ENCODE peak calls at places on chromosomes 1 and 21, in nine cellular contexts. I is glutamatergic neuron, T is dorsolateral prefrontal cortex, E is HuH-7, N is glomerular endothelial cell, C is endothelial cell, Q is NCI-H2107, H is Ammon's horn, Z is EL. S is an unnamed sample.

GRCh38 chr1:30906631-30907389 is 1.7 kb downstream of the SDC3 start:
- DNase-seq in I (no peak), T (no peak), E (no peak), N (no peak), C (no peak), Q (no peak), H (no peak), Z (no peak), S (no peak)

GRCh38 chr1:55146781-55147180 is 68.4 kb downstream of the USP24 start:
- DNase-seq in I (no peak), T (no peak), E (no peak), N (no peak), C (no peak), Q (no peak), H (peak; percentile 36), Z (peak; percentile 11), S (no peak)

GRCh38 chr1:145782166-145783099 is 41.5 kb downstream of the RNF115 start:
- DNase-seq in I (no peak), T (no peak), E (no peak), N (peak; percentile 83), C (no peak), Q (no peak), H (no peak), Z (peak; percentile 88), S (peak; percentile 85)

GRCh38 chr1:183126528-183126927 is 59.5 kb upstream of the LAMC2 start:
- DNase-seq in I (no peak), T (no peak), E (no peak), N (no peak), C (no peak), Q (no peak), H (no peak), Z (no peak), S (peak; percentile 74)

GRCh38 chr1:244090645-244091044 is 39.6 kb downstream of the ZBTB18 start:
- DNase-seq in I (no peak), T (no peak), E (no peak), N (no peak), C (no peak), Q (no peak), H (no peak), Z (no peak), S (no peak)

GRCh38 chr21:46323227-46323709 is 402 bp downstream of the C21orf58 start:
- DNase-seq in I (peak; percentile 35), T (no peak), E (no peak), N (no peak), C (peak; percentile 32), Q (no peak), H (peak; percentile 23), Z (no peak), S (peak; percentile 34)

GRCh38 chr1:213303286-213303685 is 252.2 kb downstream of the RPS6KC1 start:
- DNase-seq in I (no peak), T (no peak), E (peak; percentile 43), N (no peak), C (no peak), Q (no peak), H (no peak), Z (peak; percentile 30), S (peak; percentile 71)

GRCh38 chr1:172658871-172659453 is at the start of gene FASLG:
- DNase-seq in I (no peak), T (no peak), E (no peak), N (no peak), C (no peak), Q (no peak), H (no peak), Z (no peak), S (no peak)

GRCh38 chr1:63127376-63127775 is 195.0 kb upstream of the FOXD3 start:
- DNase-seq in I (no peak), T (no peak), E (no peak), N (no peak), C (no peak), Q (no peak), H (no peak), Z (peak; percentile 2), S (peak; percentile 24)

GRCh38 chr1:32014937-32015363 is 1.3 kb downstream of the KHDRBS1 start:
- DNase-seq in I (no peak), T (no peak), E (no peak), N (no peak), C (no peak), Q (no peak), H (no peak), Z (no peak), S (peak; percentile 19)

GRCh38 chr1:229557913-229558414 is 543 bp downstream of the ABCB10 start:
- DNase-seq in I (peak; percentile 59), T (no peak), E (peak; percentile 67), N (no peak), C (peak; percentile 40), Q (no peak), H (peak; percentile 34), Z (peak; percentile 39), S (peak; percentile 75)

GRCh38 chr1:112247036-112247597 is 148.9 kb upstream of the CTTNBP2NL start:
- DNase-seq in I (no peak), T (no peak), E (no peak), N (no peak), C (no peak), Q (no peak), H (no peak), Z (no peak), S (no peak)

GRCh38 chr1:25668931-25669573 is 52.5 kb downstream of the MAN1C1 start:
- DNase-seq in I (no peak), T (no peak), E (no peak), N (no peak), C (no peak), Q (no peak), H (no peak), Z (no peak), S (no peak)

GRCh38 chr1:66539491-66539890 is 5.5 kb downstream of the SGIP1 start:
- DNase-seq in I (no peak), T (no peak), E (no peak), N (no peak), C (no peak), Q (no peak), H (no peak), Z (peak; percentile 41), S (no peak)

GRCh38 chr1:204405988-204406387 is 5.6 kb downstream of the PPP1R15B start:
- DNase-seq in I (no peak), T (no peak), E (no peak), N (no peak), C (no peak), Q (no peak), H (no peak), Z (no peak), S (no peak)

GRCh38 chr1:224873645-224874369 is 55.7 kb upstream of the DNAH14 start:
- DNase-seq in I (no peak), T (no peak), E (no peak), N (no peak), C (no peak), Q (no peak), H (peak; percentile 40), Z (peak; percentile 42), S (no peak)

GRCh38 chr1:230191079-230191478 is 124.0 kb downstream of the GALNT2 start:
- DNase-seq in I (no peak), T (peak; percentile 64), E (no peak), N (peak; percentile 73), C (no peak), Q (no peak), H (peak; percentile 80), Z (peak; percentile 67), S (peak; percentile 32)

GRCh38 chr1:33420870-33421775 is 9.8 kb downstream of the PHC2 start:
- DNase-seq in I (no peak), T (no peak), E (no peak), N (no peak), C (no peak), Q (no peak), H (no peak), Z (peak; percentile 72), S (peak; percentile 28)

GRCh38 chr1:93814059-93814794 is 64.8 kb downstream of the DNTTIP2 start:
- DNase-seq in I (peak; percentile 60), T (peak; percentile 73), E (peak; percentile 39), N (peak; percentile 88), C (peak; percentile 61), Q (peak; percentile 81), H (peak; percentile 90), Z (peak; percentile 81), S (peak; percentile 90)

GRCh38 chr1:199273837-199274379 is 635.1 kb downstream of the PTPRC start:
- DNase-seq in I (no peak), T (no peak), E (no peak), N (no peak), C (no peak), Q (peak; percentile 2), H (no peak), Z (peak; percentile 63), S (peak; percentile 38)

GRCh38 chr1:98660941-98661543 is 479 bp upstream of the SNX7 start:
- DNase-seq in I (no peak), T (no peak), E (no peak), N (no peak), C (no peak), Q (no peak), H (peak; percentile 35), Z (no peak), S (no peak)

GRCh38 chr1:62092126-62092525 is 102.5 kb upstream of the L1TD1 start:
- DNase-seq in I (no peak), T (no peak), E (no peak), N (no peak), C (no peak), Q (no peak), H (no peak), Z (no peak), S (no peak)

GRCh38 chr21:16588433-16588860 is 858.7 kb downstream of the USP25 start:
- DNase-seq in I (peak; percentile 73), T (peak; percentile 90), E (no peak), N (no peak), C (peak; percentile 46), Q (peak; percentile 28), H (peak; percentile 97), Z (peak; percentile 90), S (peak; percentile 91)

GRCh38 chr21:41598561-41599511 is 90.9 kb upstream of the TMPRSS2 start:
- DNase-seq in I (no peak), T (no peak), E (no peak), N (no peak), C (no peak), Q (no peak), H (no peak), Z (no peak), S (no peak)

GRCh38 chr1:9443913-9444445 is 95.3 kb upstream of the SLC25A33 start:
- DNase-seq in I (no peak), T (no peak), E (no peak), N (no peak), C (no peak), Q (no peak), H (no peak), Z (no peak), S (peak; percentile 56)

GRCh38 chr1:81802601-81803422 is 2.1 kb downstream of the ADGRL2 start:
- DNase-seq in I (peak; percentile 84), T (no peak), E (peak; percentile 46), N (no peak), C (peak; percentile 77), Q (peak; percentile 54), H (peak; percentile 46), Z (peak; percentile 51), S (peak; percentile 89)

GRCh38 chr1:119674110-119674509 is 26.0 kb upstream of the ZNF697 start:
- DNase-seq in I (no peak), T (no peak), E (no peak), N (no peak), C (no peak), Q (no peak), H (no peak), Z (peak; percentile 85), S (peak; percentile 12)

GRCh38 chr21:44998621-44999427 is 59.0 kb downstream of the SLX9 start:
- DNase-seq in I (peak; percentile 8), T (no peak), E (no peak), N (no peak), C (no peak), Q (no peak), H (no peak), Z (no peak), S (no peak)

GRCh38 chr1:14713077-14713476 is 114.6 kb downstream of the KAZN start:
- DNase-seq in I (no peak), T (no peak), E (no peak), N (no peak), C (no peak), Q (no peak), H (no peak), Z (no peak), S (no peak)

GRCh38 chr1:210250665-210250997 is 18.0 kb downstream of the SERTAD4 start:
- DNase-seq in I (peak; percentile 63), T (peak; percentile 72), E (no peak), N (no peak), C (peak; percentile 62), Q (no peak), H (peak; percentile 85), Z (no peak), S (peak; percentile 59)

GRCh38 chr1:172641492-172641891 is 17.4 kb upstream of the FASLG start:
- DNase-seq in I (no peak), T (no peak), E (no peak), N (no peak), C (no peak), Q (no peak), H (no peak), Z (no peak), S (no peak)

S was measured in astrocyte of the hippocampus.